ENCODE peak calls at places on chromosomes 7 and 10, in six cellular contexts. Z, N, U, T, B and H are unnamed samples.
A peak's percentile ranks its signal among the peaks of the same experiment; 100 is the strongest.

GRCh38 chr7:44381494-44382220 is 56.3 kb upstream of the CAMK2B start:
- DNase-seq in U (no peak), B (no peak), T (no peak), N (no peak), Z (no peak), H (no peak)

GRCh38 chr10:14416308-14416700 is 85.6 kb upstream of the FRMD4A start:
- DNase-seq in T (peak; percentile 79), U (no peak), B (no peak), N (no peak), Z (no peak), H (peak; percentile 74)

GRCh38 chr7:148584154-148584827 is 6.3 kb upstream of the C7orf33 start:
- DNase-seq in U (no peak), N (no peak), Z (no peak), T (no peak), B (no peak), H (no peak)

GRCh38 chr7:118195837-118196474 is 12.0 kb downstream of the LSM8 start:
- DNase-seq in T (peak; percentile 82), B (no peak), N (peak; percentile 70), U (peak; percentile 68), Z (peak; percentile 37), H (peak; percentile 59)

GRCh38 chr10:35390843-35391152 is 54.5 kb downstream of the CCNY start:
- DNase-seq in B (no peak), U (no peak), T (no peak), Z (no peak), N (no peak), H (no peak)

GRCh38 chr7:108308913-108309312 is 147.3 kb downstream of the NRCAM start:
- DNase-seq in U (peak; percentile 59), T (peak; percentile 67), Z (no peak), N (no peak), B (no peak), H (peak; percentile 22)

GRCh38 chr10:70589762-70590662 is 12.5 kb downstream of the PRF1 start:
- DNase-seq in B (no peak), U (peak; percentile 44), T (no peak), Z (no peak), N (peak; percentile 66), H (no peak)

GRCh38 chr7:114243646-114244045 is 171.0 kb upstream of the FOXP2 start:
- DNase-seq in U (no peak), T (no peak), B (no peak), N (no peak), Z (no peak), H (no peak)

GRCh38 chr10:25076501-25077197 is 60.2 kb downstream of the THNSL1 start:
- DNase-seq in N (peak; percentile 15), B (no peak), U (no peak), Z (no peak), T (no peak), H (peak; percentile 65)

GRCh38 chr10:79027147-79028055 is 41.4 kb upstream of the ZMIZ1 start:
- DNase-seq in U (no peak), Z (no peak), T (no peak), B (no peak), N (no peak), H (no peak)

GRCh38 chr7:127890726-127891125 is 140.5 kb downstream of the LRRC4 start:
- DNase-seq in N (no peak), T (no peak), U (no peak), Z (no peak), B (no peak), H (no peak)

GRCh38 chr10:95266674-95267095 is 24.1 kb downstream of the PDLIM1 start:
- DNase-seq in B (no peak), U (peak; percentile 97), N (peak; percentile 88), Z (peak; percentile 56), T (peak; percentile 99), H (peak; percentile 99)

GRCh38 chr10:97771913-97772823 is at the start of gene SFRP5:
- DNase-seq in N (no peak), U (no peak), B (no peak), T (no peak), Z (no peak), H (no peak)

GRCh38 chr10:102682441-102682840 is 31.8 kb downstream of the ARL3 start:
- DNase-seq in Z (no peak), B (no peak), N (no peak), U (no peak), T (no peak), H (no peak)

GRCh38 chr7:136033413-136034031 is 56.4 kb upstream of the MTPN start:
- DNase-seq in Z (no peak), T (no peak), N (no peak), B (no peak), U (peak; percentile 86), H (peak; percentile 4)

GRCh38 chr7:139775829-139776266 is 1.9 kb downstream of the HIPK2 start:
- DNase-seq in B (no peak), Z (no peak), N (peak; percentile 85), T (peak; percentile 76), U (peak; percentile 89), H (peak; percentile 64)

GRCh38 chr10:79335470-79336235 is 11.6 kb upstream of the PPIF start:
- DNase-seq in N (no peak), U (no peak), Z (no peak), B (no peak), T (no peak), H (no peak)

GRCh38 chr10:1488970-1489548 is 248.3 kb downstream of the ADARB2 start:
- DNase-seq in N (no peak), B (no peak), Z (no peak), U (no peak), T (no peak), H (no peak)

GRCh38 chr7:119256001-119256400 is 1017.0 kb upstream of the KCND2 start:
- DNase-seq in T (no peak), Z (no peak), N (no peak), U (no peak), B (no peak), H (no peak)

GRCh38 chr10:91883549-91884542 is 25.4 kb downstream of the FGFBP3 start:
- DNase-seq in N (peak; percentile 41), B (no peak), T (peak; percentile 74), Z (peak; percentile 50), U (peak; percentile 45), H (peak; percentile 76)

GRCh38 chr7:157851501-157852067 is 514.8 kb downstream of the DNAJB6 start:
- DNase-seq in T (peak; percentile 4), Z (peak; percentile 58), U (no peak), B (no peak), N (no peak), H (peak; percentile 77)

GRCh38 chr7:25389489-25390106 is 161.3 kb upstream of the NPVF start:
- DNase-seq in B (no peak), Z (peak; percentile 42), N (peak; percentile 42), U (peak; percentile 63), T (peak; percentile 54), H (peak; percentile 51)

GRCh38 chr10:43225787-43226153 is 41.1 kb downstream of the RASGEF1A start:
- DNase-seq in Z (no peak), T (no peak), N (no peak), U (no peak), B (no peak), H (no peak)

GRCh38 chr10:108424656-108425055 is 1260.2 kb upstream of the SORCS1 start:
- DNase-seq in B (no peak), N (peak; percentile 54), T (no peak), Z (no peak), U (peak; percentile 30), H (no peak)

GRCh38 chr7:14501436-14501835 is 401.1 kb downstream of the DGKB start:
- DNase-seq in T (peak; percentile 38), B (no peak), Z (no peak), N (no peak), U (no peak), H (no peak)

DNA sequence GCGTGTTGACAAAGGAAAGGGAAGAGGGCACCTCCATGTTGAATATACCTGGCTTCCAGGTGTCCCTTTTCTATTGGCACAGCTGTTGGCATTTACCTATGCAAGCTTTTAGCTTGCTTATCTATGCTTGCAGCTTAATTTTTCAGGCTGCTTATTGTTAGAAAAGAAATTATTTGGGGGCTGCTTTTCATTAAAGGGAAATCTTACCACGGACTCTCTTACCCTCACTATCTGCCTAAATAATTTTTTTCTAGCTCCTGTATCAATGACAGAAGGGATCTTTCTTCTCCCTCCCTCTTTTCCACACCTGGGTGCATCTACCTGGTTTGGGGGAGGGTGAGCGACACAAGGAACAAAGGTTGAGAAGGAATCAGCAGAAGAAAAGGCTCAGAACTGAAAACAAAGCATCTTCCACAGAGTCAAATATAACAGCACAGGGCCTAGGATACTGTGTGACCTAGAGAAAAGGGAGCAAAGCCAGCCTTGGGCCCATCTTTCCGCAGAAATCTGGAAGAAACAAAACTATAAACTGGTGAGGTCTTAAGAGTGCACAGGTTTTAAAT is 15.2 kb upstream of the GJC3 start:
- DNase-seq in B (no peak), T (no peak), Z (no peak), U (no peak), N (no peak), H (no peak)
- H2AK5ac ChIP-seq in B (peak overlapping the region; percentile 91), T (no peak overlapping the region), Z (no peak overlapping the region), U (no peak overlapping the region), N (no peak overlapping the region), H (no peak overlapping the region)

DNA sequence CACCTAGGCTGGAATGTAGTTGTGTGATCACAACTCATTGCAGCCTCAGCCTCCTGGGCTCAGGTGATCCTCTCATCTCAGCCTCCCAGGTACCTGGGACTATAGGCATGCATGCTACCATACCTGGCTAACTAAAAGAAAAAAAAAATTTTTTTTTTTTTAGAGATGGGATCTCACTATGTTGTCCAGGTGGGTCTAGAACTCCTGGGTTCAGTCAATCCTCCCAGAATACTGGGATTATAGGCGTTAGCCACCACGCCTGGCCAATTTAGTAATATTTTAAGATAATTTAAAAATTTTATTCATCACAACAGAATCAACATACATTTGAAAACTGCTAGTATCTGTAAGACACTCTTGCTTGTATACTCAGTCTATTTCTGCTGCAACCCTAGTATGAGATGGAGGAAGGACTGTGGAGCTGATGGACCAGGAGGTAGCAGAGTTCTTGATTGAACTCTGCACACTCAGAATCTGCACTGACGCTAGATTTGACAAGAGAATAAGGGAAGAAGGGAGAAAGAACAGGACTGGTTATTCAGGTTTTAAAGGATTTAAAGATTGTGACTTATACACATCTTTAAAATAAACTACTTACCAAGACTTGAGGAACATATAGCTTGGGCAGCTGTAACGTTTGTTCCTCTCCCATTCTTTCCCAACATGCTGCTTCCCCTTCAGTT is 57.6 kb downstream of the VCL start:
- DNase-seq in N (no peak), U (no peak), B (no peak), T (peak; percentile 75), Z (no peak), H (no peak)
- H3K4me3 ChIP-seq in N (no peak overlapping the region), U (no peak overlapping the region), B (no peak overlapping the region), T (no peak overlapping the region), Z (no peak overlapping the region), H (no peak overlapping the region)

GRCh38 chr7:129209067-129209926 is 15.5 kb upstream of the AHCYL2 start:
- DNase-seq in U (no peak), B (no peak), Z (no peak), N (no peak), T (no peak), H (no peak)
- H2AK5ac ChIP-seq in U (no peak overlapping the region), B (no peak overlapping the region), Z (no peak overlapping the region), N (no peak overlapping the region), T (no peak overlapping the region), H (no peak overlapping the region)

GRCh38 chr10:45428611-45429510 is 54.8 kb downstream of the ALOX5 start:
- DNase-seq in B (no peak), T (no peak), N (no peak), U (no peak), Z (no peak), H (no peak)

GRCh38 chr10:45427305-45427955 is 53.4 kb downstream of the ALOX5 start:
- DNase-seq in Z (no peak), N (no peak), U (no peak), T (no peak), B (no peak), H (no peak)

GRCh38 chr10:45425628-45426563 is 51.9 kb downstream of the ALOX5 start:
- DNase-seq in N (no peak), T (no peak), U (no peak), Z (no peak), B (no peak), H (no peak)

GRCh38 chr10:45429790-45430189 is 55.8 kb downstream of the ALOX5 start:
- DNase-seq in B (no peak), U (no peak), N (no peak), Z (no peak), T (no peak), H (no peak)

GRCh38 chr10:45427956-45428338 is 53.9 kb downstream of the ALOX5 start:
- DNase-seq in B (no peak), Z (no peak), T (no peak), U (no peak), N (no peak), H (no peak)
- H3K4me3 ChIP-seq in B (no peak overlapping the region), Z (no peak overlapping the region), T (no peak overlapping the region), U (no peak overlapping the region), N (no peak overlapping the region), H (no peak overlapping the region)